ENCODE peak calls at places on chromosome 12, in four cellular contexts. X is lower leg skin, I is transverse colon, V is AG09309. R is an unnamed sample.
A peak's percentile ranks its signal among the peaks of the same experiment; 100 is the strongest.

GRCh38 chr12:49615725-49616124 is 7.6 kb upstream of the PRPF40B start:
- DNase-seq in V (no peak), I (no peak), X (no peak), R (no peak)

GRCh38 chr12:102702447-102703114 is 214.5 kb downstream of the PAH start:
- DNase-seq in V (peak; percentile 51), X (peak; percentile 86), I (peak; percentile 29), R (peak; percentile 2)

GRCh38 chr12:124395284-124395752 is 100.4 kb downstream of the RFLNA start:
- DNase-seq in V (no peak), I (no peak), X (no peak), R (no peak)

GRCh38 chr12:120367252-120367923 is 1.6 kb downstream of the MSI1 start:
- DNase-seq in X (no peak), I (peak; percentile 24), V (no peak), R (no peak)

GRCh38 chr12:102950107-102950949 is 7.1 kb upstream of the ASCL1 start:
- DNase-seq in I (no peak), V (no peak), X (no peak), R (no peak)

GRCh38 chr12:104618691-104619090 is 161.9 kb downstream of the CHST11 start:
- DNase-seq in X (no peak), I (no peak), V (no peak), R (no peak)

GRCh38 chr12:118429703-118430383 is 53.5 kb downstream of the SUDS3 start:
- DNase-seq in V (no peak), I (no peak), X (no peak), R (no peak)

GRCh38 chr12:58819345-58819744 is 101.0 kb downstream of the LRIG3 start:
- DNase-seq in V (no peak), I (no peak), X (no peak), R (no peak)

GRCh38 chr12:65368071-65368470 is 89.6 kb downstream of the MSRB3 start:
- DNase-seq in X (no peak), V (no peak), I (no peak), R (no peak)

GRCh38 chr12:22321620-22322019 is 12.9 kb downstream of the ST8SIA1 start:
- DNase-seq in I (no peak), V (no peak), X (no peak), R (no peak)

GRCh38 chr12:54959291-54960018 is 25.1 kb downstream of the TESPA1 start:
- DNase-seq in X (no peak), V (no peak), I (no peak), R (no peak)

GRCh38 chr12:23361971-23362370 is 587.5 kb downstream of the SOX5 start:
- DNase-seq in I (no peak), V (no peak), X (no peak), R (no peak)

GRCh38 chr12:46660276-46660675 is 165.5 kb downstream of the SLC38A4 start:
- DNase-seq in X (no peak), I (no peak), V (no peak), R (no peak)

GRCh38 chr12:113062502-113063395 is 6.2 kb downstream of the DTX1 start:
- DNase-seq in V (no peak), I (no peak), X (no peak), R (no peak)

GRCh38 chr12:10615532-10615931 is 2.1 kb upstream of the MAGOHB start:
- DNase-seq in V (no peak), I (no peak), X (no peak), R (no peak)

GRCh38 chr12:78963439-78964222 is 99.1 kb downstream of the SYT1 start:
- DNase-seq in I (no peak), V (no peak), X (no peak), R (no peak)

GRCh38 chr12:51246254-51246853 is 7.7 kb downstream of the DAZAP2 start:
- DNase-seq in X (no peak), V (no peak), I (peak; percentile 17), R (no peak)

GRCh38 chr12:23083267-23083666 is 458.3 kb downstream of the ETNK1 start:
- DNase-seq in I (no peak), X (no peak), V (no peak), R (peak; percentile 56)

GRCh38 chr12:106137456-106138278 is 1.1 kb downstream of the NUAK1 start:
- DNase-seq in V (no peak), I (no peak), X (no peak), R (no peak)

GRCh38 chr12:108629824-108630476 is 3.7 kb downstream of the SELPLG start:
- DNase-seq in X (no peak), I (no peak), V (peak; percentile 42), R (no peak)

GRCh38 chr12:124152733-124153132 is 142.2 kb upstream of the RFLNA start:
- DNase-seq in X (no peak), V (no peak), I (no peak), R (no peak)

DNA sequence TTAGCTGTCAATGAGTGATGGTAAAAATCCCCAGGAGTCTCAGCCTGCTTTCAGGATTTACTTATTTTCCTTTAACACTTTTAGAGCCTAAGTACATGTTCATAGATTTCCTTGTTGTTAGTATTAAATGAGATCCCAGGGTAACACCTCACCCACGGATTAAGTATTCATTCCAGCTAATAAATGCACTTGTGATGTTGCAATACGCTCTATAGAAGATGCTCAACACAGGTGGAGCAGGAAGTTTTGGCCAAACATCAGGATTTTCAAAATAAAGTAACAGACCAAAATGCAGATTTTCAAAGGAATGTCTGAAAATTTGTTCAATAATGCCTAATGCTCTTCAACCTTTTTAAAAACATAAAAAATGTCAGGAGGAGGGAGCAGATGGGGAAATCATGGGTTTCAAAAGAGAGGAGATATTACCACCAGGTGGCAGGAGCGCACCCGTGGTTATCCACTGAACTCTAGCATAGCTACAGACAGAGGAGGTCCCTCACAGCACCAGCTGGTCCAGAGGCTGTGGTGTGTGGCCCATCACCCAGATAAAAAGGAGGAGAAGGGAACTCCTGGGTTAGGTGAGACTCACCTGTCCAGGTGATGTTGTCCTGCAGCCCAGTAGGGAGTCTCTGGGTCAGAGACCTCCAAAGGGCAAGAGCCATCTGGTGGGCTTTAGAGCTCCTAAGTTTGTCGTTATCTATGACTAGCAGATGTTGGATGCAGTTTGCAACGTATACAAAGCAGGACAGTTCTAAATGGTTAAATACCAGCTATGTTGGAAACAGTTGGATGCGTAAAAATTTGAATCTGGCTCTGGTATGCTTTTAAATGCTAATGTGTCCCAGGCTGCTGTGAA is 1158.4 kb upstream of the TMEM132C start:
- DNase-seq in V (peak; percentile 24), X (no peak), I (peak; percentile 44), R (no peak)
- TF ChIP-seq CTCF in V (peak; percentile 81), X (no peak), I (peak; percentile 60), R (peak; percentile 80)

GRCh38 chr12:40226652-40227051 is 1.9 kb downstream of the LRRK2 start:
- DNase-seq in X (peak; percentile 86), I (peak; percentile 25), V (peak; percentile 57), R (no peak)
- H3K4me3 ChIP-seq in X (no peak overlapping the region), I (no peak overlapping the region), V (peak overlapping the region; percentile 2), R (peak overlapping the region; percentile 81)

DNA sequence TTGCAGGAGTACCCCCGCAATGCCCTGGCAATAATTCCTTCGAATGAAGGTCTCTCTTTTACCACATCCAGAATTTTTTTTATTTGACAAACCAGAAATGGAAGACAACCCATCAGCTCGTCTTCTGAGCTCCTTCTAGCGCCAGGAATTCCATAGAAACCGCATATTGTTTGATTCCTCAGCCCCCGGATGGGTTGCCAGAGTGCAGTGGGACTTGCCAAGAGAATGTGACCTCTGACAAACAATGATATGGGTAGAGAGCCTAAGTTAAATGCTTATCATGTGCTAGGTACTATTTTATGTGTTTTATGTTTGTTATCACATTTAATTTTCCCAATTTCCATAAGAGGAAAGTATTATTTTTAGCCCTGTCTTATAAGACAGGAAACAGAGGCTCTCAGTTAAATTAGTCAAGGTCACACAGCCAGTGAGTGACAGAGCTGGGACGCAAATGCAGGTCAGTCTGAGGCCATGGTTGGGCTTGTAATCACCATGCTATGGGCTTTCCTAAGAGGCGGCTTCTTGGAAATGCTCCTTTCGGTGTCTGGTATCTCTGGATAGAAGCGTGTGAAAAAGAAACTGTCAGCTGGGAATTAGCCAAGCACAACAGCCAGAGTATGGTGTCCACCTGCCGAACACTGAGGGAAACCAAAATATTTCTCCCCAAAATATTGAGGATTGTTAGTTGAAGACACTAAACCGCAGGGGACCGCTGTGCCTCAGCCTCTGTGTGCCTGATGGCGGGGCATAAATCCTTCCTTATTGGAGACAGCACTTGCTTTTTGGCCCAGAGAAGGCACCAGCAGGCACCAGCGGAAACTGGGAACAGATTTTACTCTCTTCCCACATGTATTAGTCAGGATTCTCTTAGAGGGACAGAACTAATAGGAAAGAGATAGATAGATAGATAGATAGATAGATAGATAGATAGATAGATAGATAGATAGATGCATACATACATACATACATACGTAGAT is 29.4 kb upstream of the ETFBKMT start:
- DNase-seq in V (no peak), I (no peak), X (no peak), R (no peak)
- TF ChIP-seq CTCF in V (no peak), I (no peak), X (no peak), R (no peak)

GRCh38 chr12:20044304-20044703 is 324.0 kb upstream of the PDE3A start:
- DNase-seq in X (no peak), V (no peak), I (no peak), R (no peak)

GRCh38 chr12:20040194-20040593 is 328.1 kb upstream of the PDE3A start:
- DNase-seq in X (no peak), V (no peak), I (no peak), R (no peak)

GRCh38 chr12:20044836-20045235 is 323.5 kb upstream of the PDE3A start:
- DNase-seq in I (no peak), X (no peak), V (peak; percentile 7), R (no peak)

GRCh38 chr12:20040844-20041243 is 327.5 kb upstream of the PDE3A start:
- DNase-seq in I (no peak), V (no peak), X (no peak), R (no peak)
- H3K4me3 ChIP-seq in I (no peak overlapping the region), V (no peak overlapping the region), X (no peak overlapping the region), R (no peak overlapping the region)

GRCh38 chr12:82025462-82025861 is 266.3 kb upstream of the PPFIA2 start:
- DNase-seq in V (no peak), I (no peak), X (no peak), R (no peak)

GRCh38 chr12:82015623-82016347 is 256.6 kb upstream of the PPFIA2 start:
- DNase-seq in X (no peak), I (no peak), V (no peak), R (peak; percentile 94)

GRCh38 chr12:82019533-82019932 is 260.4 kb upstream of the PPFIA2 start:
- DNase-seq in V (no peak), I (no peak), X (no peak), R (no peak)
- TF ChIP-seq CTCF in V (no peak), I (no peak), X (no peak), R (peak; percentile 41)

DNA sequence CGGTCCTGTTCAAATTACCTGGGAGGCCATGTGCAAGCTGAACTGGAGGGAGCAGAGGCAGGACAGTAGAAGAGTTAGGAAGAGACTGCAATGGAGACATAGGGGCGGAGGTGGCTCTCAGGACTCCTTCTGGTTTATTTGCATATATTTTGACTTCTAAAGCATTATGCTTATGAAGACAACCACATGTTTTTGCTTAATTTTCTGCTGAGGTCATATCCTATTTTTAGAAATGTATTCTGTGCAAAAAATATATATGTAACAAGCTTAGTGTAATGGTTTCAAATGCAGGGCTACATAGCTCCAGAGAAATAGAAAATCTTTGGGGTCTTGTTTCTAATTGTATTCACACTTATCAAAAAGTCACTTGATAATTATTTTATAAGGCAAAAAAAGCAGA is 137.0 kb upstream of the MDM1 start:
- DNase-seq in I (no peak), V (no peak), X (no peak), R (no peak)
- H3K4me3 ChIP-seq in I (no peak overlapping the region), V (no peak overlapping the region), X (no peak overlapping the region), R (no peak overlapping the region)

R was measured in epithelial cell of proximal tubule.